ENCODE peak calls at places on chromosome 9, in four cellular contexts. E, O, D and F are unnamed samples.

GRCh38 chr9:119284118-119284517 is 85.1 kb downstream of the BRINP1 start:
- DNase-seq in O (no peak), D (no peak), E (no peak), F (no peak)

GRCh38 chr9:121754655-121755436 is 103.4 kb downstream of the DAB2IP start:
- DNase-seq in E (no peak), D (no peak), O (no peak), F (no peak)

GRCh38 chr9:69444021-69444420 is 119.0 kb downstream of the ENTREP1 start:
- DNase-seq in O (peak), D (no peak), E (no peak), F (no peak)

GRCh38 chr9:20592673-20593072 is 29.6 kb downstream of the MLLT3 start:
- DNase-seq in O (no peak), D (no peak), E (no peak), F (no peak)

GRCh38 chr9:96176901-96177718 is 124.9 kb downstream of the HSD17B3 start:
- DNase-seq in O (no peak), E (no peak), D (no peak), F (no peak)

GRCh38 chr9:114804504-114804903 is 1.3 kb downstream of the TNFSF15 start:
- DNase-seq in O (peak), D (no peak), E (no peak), F (no peak)

GRCh38 chr9:90867101-90867500 is 65.5 kb downstream of the SYK start:
- DNase-seq in E (no peak), D (no peak), O (no peak), F (no peak)

GRCh38 chr9:79611091-79611614 is 39.4 kb downstream of the TLE4 start:
- DNase-seq in E (no peak), O (peak), D (peak), F (peak)

GRCh38 chr9:95032580-95033298 is 284.8 kb downstream of the FANCC start:
- DNase-seq in O (no peak), D (peak), E (no peak), F (no peak)

GRCh38 chr9:135394699-135395645 is 84.6 kb upstream of the PPP1R26 start:
- DNase-seq in D (no peak), E (no peak), O (no peak), F (no peak)

GRCh38 chr9:128214571-128215490 is 11.7 kb downstream of the DNM1 start:
- DNase-seq in D (no peak), O (no peak), E (no peak), F (no peak)

GRCh38 chr9:99093492-99093791 is 11.5 kb upstream of the TGFBR1 start:
- DNase-seq in E (peak), D (no peak), O (no peak), F (no peak)